ENCODE peak calls at places on chromosome 15, in seven cellular contexts. F, H, K, W, X, Q and B are unnamed samples.
A peak's percentile ranks its signal among the peaks of the same experiment; 100 is the strongest.

GRCh38 chr15:57321973-57322601 is 54.2 kb upstream of the CGNL1 start:
- DNase-seq in F (no peak), Q (peak; percentile 93), X (no peak), K (peak; percentile 52), H (no peak), W (no peak), B (no peak)

GRCh38 chr15:56608140-56608778 is 125.0 kb downstream of the ZNF280D start:
- DNase-seq in X (no peak), W (peak; percentile 25), Q (no peak), H (no peak), F (peak; percentile 10), K (no peak), B (no peak)

GRCh38 chr15:85168642-85169173 is 187.1 kb downstream of the PDE8A start:
- DNase-seq in K (peak; percentile 96), F (peak; percentile 8), Q (peak; percentile 85), X (peak; percentile 37), H (peak; percentile 18), W (no peak), B (peak; percentile 72)

GRCh38 chr15:67578020-67578600 is 35.6 kb downstream of the MAP2K5 start:
- DNase-seq in X (no peak), W (no peak), Q (no peak), H (no peak), K (no peak), F (peak; percentile 8), B (no peak)

GRCh38 chr15:87227846-87228245 is 1028.7 kb downstream of the NTRK3 start:
- DNase-seq in H (no peak), F (peak; percentile 12), X (no peak), K (no peak), W (peak; percentile 73), Q (no peak), B (no peak)

GRCh38 chr15:74302821-74303359 is 64.6 kb downstream of the CYP11A1 start:
- DNase-seq in F (no peak), H (no peak), W (no peak), K (peak; percentile 85), Q (peak; percentile 77), X (peak; percentile 55), B (peak; percentile 87)

GRCh38 chr15:76189106-76189505 is 122.2 kb downstream of the ETFA start:
- DNase-seq in Q (no peak), K (no peak), H (no peak), F (no peak), W (no peak), X (no peak), B (no peak)

GRCh38 chr15:101436526-101436925 is 53.0 kb downstream of the PCSK6 start:
- DNase-seq in F (no peak), W (no peak), H (no peak), K (no peak), Q (no peak), X (no peak), B (no peak)

GRCh38 chr15:28975766-28976179 is 90.0 kb downstream of the APBA2 start:
- DNase-seq in F (peak; percentile 55), X (peak; percentile 55), H (no peak), Q (peak; percentile 69), W (peak; percentile 64), K (peak; percentile 62), B (peak; percentile 29)

GRCh38 chr15:38683382-38684242 is 119.0 kb upstream of the RASGRP1 start:
- DNase-seq in Q (peak; percentile 50), F (peak; percentile 53), X (peak; percentile 81), K (peak; percentile 49), H (peak; percentile 32), W (peak; percentile 50), B (peak; percentile 58)

GRCh38 chr15:37872661-37873060 is 61.8 kb upstream of the TMCO5A start:
- DNase-seq in W (peak; percentile 15), H (no peak), K (no peak), X (no peak), F (no peak), Q (no peak), B (no peak)

GRCh38 chr15:25596644-25597562 is 158.1 kb upstream of the UBE3A start:
- DNase-seq in K (no peak), Q (no peak), W (no peak), X (peak; percentile 92), F (no peak), H (no peak), B (no peak)

GRCh38 chr15:40803688-40804087 is 3.2 kb upstream of the ZFYVE19 start:
- DNase-seq in W (no peak), H (no peak), K (no peak), X (no peak), F (no peak), Q (no peak), B (no peak)

GRCh38 chr15:30043211-30043655 is 39.5 kb upstream of the GOLGA8J start:
- DNase-seq in X (no peak), F (peak; percentile 29), W (peak; percentile 7), K (no peak), H (no peak), Q (no peak), B (no peak)

GRCh38 chr15:98881526-98882517 is 125.8 kb downstream of the PGPEP1L start:
- DNase-seq in K (no peak), Q (peak; percentile 91), X (peak; percentile 80), W (peak; percentile 61), F (peak; percentile 72), H (no peak), B (no peak)

GRCh38 chr15:89074402-89075012 is 13.7 kb upstream of the ABHD2 start:
- DNase-seq in W (no peak), X (no peak), H (no peak), K (no peak), F (no peak), Q (no peak), B (no peak)

GRCh38 chr15:68363353-68363752 is 68.6 kb downstream of the ITGA11 start:
- DNase-seq in W (peak; percentile 75), X (no peak), K (no peak), H (no peak), Q (no peak), F (no peak), B (no peak)

GRCh38 chr15:98530570-98530969 is 117.8 kb upstream of the IGF1R start:
- DNase-seq in H (no peak), W (no peak), K (no peak), X (no peak), F (no peak), Q (no peak), B (no peak)

GRCh38 chr15:54620916-54621315 is 575.8 kb downstream of the RSL24D1 start:
- DNase-seq in F (no peak), K (no peak), X (no peak), W (no peak), Q (no peak), H (no peak), B (no peak)

GRCh38 chr15:48547305-48547704 is 98.2 kb downstream of the FBN1 start:
- DNase-seq in K (no peak), X (no peak), W (peak; percentile 88), F (peak; percentile 72), H (no peak), Q (no peak), B (no peak)

GRCh38 chr15:78340243-78341056 is at the start of gene CRABP1:
- DNase-seq in W (no peak), X (no peak), F (no peak), K (peak; percentile 76), Q (peak; percentile 52), H (no peak), B (peak; percentile 84)

GRCh38 chr15:95989392-95989791 is 341.1 kb upstream of the NR2F2 start:
- DNase-seq in X (no peak), H (no peak), K (no peak), F (no peak), W (no peak), Q (no peak), B (no peak)

GRCh38 chr15:96334705-96335428 is 4.4 kb downstream of the NR2F2 start:
- DNase-seq in H (no peak), W (peak; percentile 34), F (no peak), K (no peak), X (no peak), Q (no peak), B (no peak)

GRCh38 chr15:64856429-64857145 is 14.9 kb downstream of the PLEKHO2 start:
- DNase-seq in W (peak; percentile 91), F (peak; percentile 80), X (no peak), H (peak; percentile 41), Q (peak; percentile 66), K (peak; percentile 28), B (no peak)

GRCh38 chr15:95018888-95019545 is 787.7 kb downstream of the MCTP2 start:
- DNase-seq in H (no peak), W (peak; percentile 87), Q (peak; percentile 65), X (peak; percentile 32), F (peak; percentile 83), K (no peak), B (no peak)

GRCh38 chr15:29596266-29596665 is 226.0 kb downstream of the TJP1 start:
- DNase-seq in W (peak; percentile 17), F (peak; percentile 45), Q (no peak), H (no peak), X (peak; percentile 51), K (no peak), B (no peak)

GRCh38 chr15:93107646-93108045 is 18.6 kb upstream of the RGMA start:
- DNase-seq in Q (no peak), F (no peak), W (no peak), X (no peak), H (no peak), K (no peak), B (no peak)

GRCh38 chr15:90840157-90840855 is 28.1 kb upstream of the FURIN start:
- DNase-seq in K (no peak), F (no peak), X (peak; percentile 93), H (no peak), Q (no peak), W (no peak), B (no peak)
- H2BK120ac ChIP-seq in K (no peak overlapping the region), F (no peak overlapping the region), X (peak overlapping the region; percentile 67), H (no peak overlapping the region), Q (no peak overlapping the region), W (no peak overlapping the region), B (peak overlapping the region; percentile 94)

DNA sequence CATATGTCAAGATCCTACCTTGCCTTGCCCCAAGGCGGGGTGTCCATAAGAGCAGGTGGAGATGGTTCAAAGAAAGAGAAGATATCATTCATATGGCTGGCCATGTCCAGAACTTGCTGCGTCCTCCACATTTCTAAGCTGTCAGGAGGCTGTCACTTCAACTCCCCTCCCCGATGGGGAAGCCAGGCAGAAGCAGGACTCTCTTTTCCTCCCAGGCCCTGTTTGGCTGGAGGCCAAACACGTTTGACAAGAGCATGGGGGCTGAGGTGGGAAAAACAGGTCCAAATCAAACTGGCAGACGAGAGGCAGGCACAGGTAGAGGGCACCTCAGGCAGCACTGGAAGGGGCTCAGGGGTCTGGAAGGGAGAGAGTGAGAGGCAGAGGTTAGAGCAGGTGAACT is 37.7 kb downstream of the MESD start:
- DNase-seq in F (no peak), W (no peak), K (no peak), X (no peak), H (no peak), Q (no peak), B (no peak)
- H2BK120ac ChIP-seq in F (no peak overlapping the region), W (no peak overlapping the region), K (no peak overlapping the region), X (no peak overlapping the region), H (no peak overlapping the region), Q (no peak overlapping the region), B (no peak overlapping the region)

DNA sequence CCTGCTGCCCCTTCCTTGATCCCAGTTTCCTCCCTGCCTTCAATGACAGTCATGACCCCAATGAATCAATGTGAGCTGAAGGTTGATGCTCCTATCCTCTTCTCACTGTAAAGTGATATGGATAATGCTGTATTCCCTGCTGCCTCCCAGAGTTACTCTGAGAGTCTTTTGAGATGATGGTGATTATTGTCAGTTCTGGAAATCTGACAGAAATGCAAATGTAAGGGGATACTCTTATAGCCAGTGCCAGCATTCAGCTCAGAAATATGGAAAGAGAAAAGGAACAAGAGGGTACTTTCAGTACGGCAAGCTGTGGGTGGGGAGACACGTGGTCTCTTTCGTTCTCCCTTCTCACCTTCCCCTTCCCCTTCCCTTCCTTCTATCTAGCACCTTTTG is 70.0 kb downstream of the ARNT2 start:
- DNase-seq in W (no peak), X (no peak), H (no peak), F (no peak), K (no peak), Q (no peak), B (no peak)
- H2BK120ac ChIP-seq in W (no peak overlapping the region), X (no peak overlapping the region), H (no peak overlapping the region), F (peak overlapping the region; percentile 90), K (no peak overlapping the region), Q (no peak overlapping the region), B (no peak overlapping the region)

GRCh38 chr15:71465109-71465508 is 345.2 kb upstream of the NR2E3 start:
- DNase-seq in Q (no peak), F (no peak), H (no peak), X (no peak), K (no peak), W (no peak), B (no peak)
- H2BK120ac ChIP-seq in Q (no peak overlapping the region), F (no peak overlapping the region), H (no peak overlapping the region), X (no peak overlapping the region), K (no peak overlapping the region), W (no peak overlapping the region), B (no peak overlapping the region)